ENCODE peak calls at places on chromosomes 3 and 15, in nine cellular contexts. E is foreskin fibroblast, D is sigmoid colon, T is AG10803, C is choroid plexus epithelial cell, W is hepatocyte, S is PC-9, P is tibial artery, K is fibroblast of pulmonary artery. N is an unnamed sample.

GRCh38 chr15:66310786-66311185 is 17.4 kb downstream of the DIS3L start:
- DNase-seq in E (no peak), D (peak), T (no peak), C (no peak), W (no peak), S (no peak), P (no peak), K (no peak), N (no peak)

GRCh38 chr15:38670142-38671002 is 105.8 kb upstream of the RASGRP1 start:
- DNase-seq in E (no peak), D (no peak), T (no peak), C (no peak), W (no peak), S (no peak), P (no peak), K (no peak), N (no peak)

GRCh38 chr3:187713504-187713903 is 11.1 kb upstream of the RTP2 start:
- DNase-seq in E (no peak), D (no peak), T (peak), C (peak), W (no peak), S (peak), P (no peak), K (peak), N (peak)

GRCh38 chr15:72797834-72798233 is 14.3 kb upstream of the ADPGK start:
- DNase-seq in E (no peak), D (no peak), T (no peak), C (no peak), W (no peak), S (no peak), P (no peak), K (no peak), N (no peak)

GRCh38 chr3:192130534-192131132 is 596.7 kb downstream of the FGF12 start:
- DNase-seq in E (no peak), D (no peak), T (peak), C (peak), W (peak), S (peak), P (peak), K (peak), N (peak)

GRCh38 chr15:90191795-90192494 is 9.2 kb upstream of the SEMA4B start:
- DNase-seq in E (no peak), D (peak), T (peak), C (peak), W (peak), S (no peak), P (peak), K (peak), N (no peak)

GRCh38 chr3:58531956-58532355 is 5.0 kb downstream of the ACOX2 start:
- DNase-seq in E (no peak), D (no peak), T (no peak), C (no peak), W (no peak), S (no peak), P (no peak), K (no peak), N (peak)

GRCh38 chr15:83971967-83972366 is 263.6 kb upstream of the GOLGA6L4 start:
- DNase-seq in E (no peak), D (no peak), T (peak), C (peak), W (no peak), S (no peak), P (no peak), K (no peak), N (peak)

GRCh38 chr3:99242271-99242670 is 340.8 kb upstream of the DCBLD2 start:
- DNase-seq in E (peak), D (no peak), T (peak), C (no peak), W (no peak), S (no peak), P (no peak), K (no peak), N (peak)

GRCh38 chr3:1587426-1587825 is 494.6 kb downstream of the CNTN6 start:
- DNase-seq in E (no peak), D (no peak), T (no peak), C (no peak), W (no peak), S (no peak), P (no peak), K (no peak), N (no peak)

GRCh38 chr3:157914882-157915281 is 191.3 kb downstream of the SHOX2 start:
- DNase-seq in E (no peak), D (no peak), T (peak), C (peak), W (no peak), S (no peak), P (no peak), K (no peak), N (peak)

GRCh38 chr15:25670025-25670554 is 193.0 kb downstream of the ATP10A start:
- DNase-seq in E (peak), D (peak), T (peak), C (peak), W (peak), S (no peak), P (peak), K (peak), N (peak)

GRCh38 chr15:31461911-31462480 is 135.4 kb downstream of the KLF13 start:
- DNase-seq in E (no peak), D (no peak), T (no peak), C (peak), W (no peak), S (no peak), P (peak), K (no peak), N (no peak)

GRCh38 chr3:194945508-194945907 is 259.8 kb downstream of the FAM43A start:
- DNase-seq in E (no peak), D (no peak), T (no peak), C (no peak), W (no peak), S (no peak), P (no peak), K (no peak), N (no peak)

GRCh38 chr15:67331676-67332075 is 77.1 kb downstream of the IQCH start:
- DNase-seq in E (peak), D (no peak), T (peak), C (peak), W (no peak), S (no peak), P (no peak), K (no peak), N (peak)

GRCh38 chr3:42660131-42660715 is 6.7 kb downstream of the ZBTB47 start:
- DNase-seq in E (no peak), D (peak), T (no peak), C (no peak), W (no peak), S (no peak), P (peak), K (no peak), N (peak)

GRCh38 chr15:68368731-68369435 is 63.1 kb downstream of the ITGA11 start:
- DNase-seq in E (no peak), D (peak), T (peak), C (no peak), W (no peak), S (no peak), P (no peak), K (peak), N (peak)

DNA sequence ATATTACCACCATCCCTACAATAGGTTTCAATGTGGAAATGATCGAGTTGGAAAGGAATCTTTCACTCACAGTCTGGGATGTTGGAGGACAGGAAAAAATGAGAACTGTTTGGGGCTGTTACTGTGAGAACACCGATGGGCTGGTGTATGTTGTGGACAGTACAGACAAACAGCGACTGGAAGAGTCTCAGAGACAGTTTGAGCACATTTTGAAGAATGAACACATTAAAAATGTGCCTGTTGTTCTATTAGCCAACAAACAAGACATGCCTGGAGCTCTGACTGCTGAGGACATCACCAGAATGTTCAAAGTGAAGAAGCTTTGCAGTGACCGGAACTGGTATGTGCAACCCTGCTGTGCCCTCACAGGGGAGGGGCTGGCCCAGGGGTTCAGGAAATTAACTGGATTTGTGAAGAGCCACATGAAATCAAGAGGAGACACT is 520 bp downstream of the ARL14 start:
- DNase-seq in E (no peak), D (no peak), T (peak), C (peak), W (no peak), S (peak), P (no peak), K (no peak), N (no peak)
- H3K4me3 ChIP-seq in E (no peak), D (no peak), T (no peak), C (no peak), W (no peak), S (peak), P (no peak), K (no peak), N (no peak)

GRCh38 chr15:99981223-99981647 is 248.0 kb upstream of the LYSMD4 start:
- DNase-seq in E (no peak), D (no peak), T (no peak), C (no peak), W (no peak), S (peak), P (no peak), K (no peak), N (no peak)
- TF ChIP-seq CTCF in E (no peak), D (no peak), T (no peak), C (no peak), W (peak), S (no peak), P (no peak), K (no peak), N (no peak)

GRCh38 chr3:169744332-169745054 is 20.4 kb downstream of the TERC start:
- DNase-seq in E (no peak), D (no peak), T (no peak), C (peak), W (no peak), S (no peak), P (no peak), K (peak), N (peak)

GRCh38 chr3:169746924-169747323 is 17.9 kb downstream of the TERC start:
- DNase-seq in E (no peak), D (no peak), T (no peak), C (no peak), W (no peak), S (no peak), P (no peak), K (no peak), N (no peak)

GRCh38 chr3:169750665-169751064 is 14.2 kb downstream of the TERC start:
- DNase-seq in E (no peak), D (no peak), T (no peak), C (no peak), W (no peak), S (no peak), P (no peak), K (no peak), N (no peak)

GRCh38 chr3:169751875-169752274 is 13.0 kb downstream of the TERC start:
- DNase-seq in E (no peak), D (no peak), T (no peak), C (no peak), W (no peak), S (no peak), P (no peak), K (no peak), N (no peak)

DNA sequence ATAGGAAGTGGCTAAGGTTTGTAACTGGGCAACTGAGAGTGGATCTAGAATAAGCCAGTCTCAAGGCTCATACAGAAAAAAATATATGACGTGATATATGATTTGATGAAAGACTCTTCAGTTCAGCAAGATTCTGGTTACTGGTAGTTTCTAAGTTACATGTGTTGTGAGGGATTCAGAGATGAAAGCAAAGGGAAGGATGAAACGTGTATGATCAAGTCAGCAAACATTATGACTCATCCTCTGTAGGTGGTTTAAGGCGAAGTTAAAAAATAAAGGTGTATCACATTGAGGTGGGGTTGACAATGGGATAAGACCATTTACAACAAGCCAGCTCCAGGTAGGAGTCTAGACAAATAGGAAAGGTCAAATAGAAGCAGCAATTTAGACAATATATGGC is 16.2 kb downstream of the TERC start:
- DNase-seq in E (no peak), D (no peak), T (no peak), C (no peak), W (no peak), S (no peak), P (no peak), K (no peak), N (no peak)
- H3K4me3 ChIP-seq in E (no peak), D (no peak), T (no peak), C (no peak), W (no peak), S (no peak), P (no peak), K (no peak), N (no peak)

DNA sequence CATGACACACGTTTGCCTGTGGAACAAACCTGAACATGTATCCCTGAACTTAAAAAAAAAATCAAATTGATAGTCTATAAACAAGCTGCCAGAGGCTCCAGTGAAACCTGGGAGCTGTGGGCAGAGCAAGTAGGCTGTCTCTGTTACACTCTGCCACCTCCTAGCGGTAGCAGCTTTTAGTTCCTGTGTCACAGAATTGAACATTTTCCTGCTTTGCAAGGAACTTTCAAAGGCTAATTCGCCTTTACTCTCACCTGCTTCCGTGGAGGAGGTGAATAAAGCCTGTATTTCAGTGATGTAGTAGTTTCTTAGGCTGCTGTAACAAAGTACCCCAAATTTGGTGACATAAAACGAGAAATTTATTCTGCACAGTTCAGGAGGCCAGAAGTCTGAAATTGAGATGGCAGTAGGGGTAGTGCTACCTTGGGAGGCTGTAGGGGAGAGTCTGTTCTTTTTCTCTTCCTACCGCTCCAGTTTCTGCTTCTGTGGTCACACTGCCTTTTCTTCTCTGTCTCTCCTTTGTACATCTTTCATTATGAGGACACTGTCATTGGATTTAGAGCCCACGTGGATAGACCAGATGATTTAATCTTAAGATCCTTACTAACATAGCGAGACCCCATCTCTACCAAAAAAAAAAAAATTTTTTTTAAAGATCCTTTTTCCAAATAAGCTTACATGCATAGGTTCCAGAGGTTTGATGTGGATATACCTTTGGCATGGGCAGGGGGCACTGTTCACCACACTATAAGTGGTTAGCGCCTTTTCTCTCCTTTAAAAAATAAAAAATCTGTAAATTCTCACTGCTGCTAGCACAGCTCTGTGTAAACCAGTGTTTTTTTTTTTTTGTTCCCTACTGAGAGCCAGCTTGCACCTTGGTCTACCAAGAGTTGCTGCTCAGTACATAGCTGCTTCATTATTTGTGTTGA is 25.3 kb downstream of the FBXO22 start:
- DNase-seq in E (no peak), D (no peak), T (no peak), C (peak), W (peak), S (no peak), P (no peak), K (peak), N (no peak)
- TF ChIP-seq CTCF in E (peak), D (no peak), T (peak), C (peak), W (peak), S (peak), P (no peak), K (peak), N (peak)

DNA sequence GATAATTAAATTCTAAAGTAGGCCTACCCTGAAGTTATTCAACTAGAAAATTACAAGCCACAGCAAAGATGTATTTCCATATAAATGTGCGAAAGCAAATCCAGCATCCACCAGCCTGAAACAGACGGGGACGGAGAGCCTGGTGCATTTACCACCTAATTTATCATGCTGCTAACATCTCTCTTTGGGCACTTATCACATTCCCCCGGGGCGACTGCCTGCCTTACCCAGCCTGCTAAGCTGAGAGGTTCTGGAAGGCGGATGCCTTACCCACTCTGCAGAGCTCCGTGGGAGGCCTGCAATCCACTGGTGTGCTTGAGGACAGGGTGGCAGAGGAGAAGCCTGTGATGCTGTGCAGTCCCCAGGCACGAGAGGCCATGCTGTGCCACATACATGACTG is 25.6 kb downstream of the MGLL start:
- DNase-seq in E (no peak), D (no peak), T (no peak), C (no peak), W (no peak), S (no peak), P (no peak), K (no peak), N (no peak)
- H3K4me3 ChIP-seq in E (no peak), D (no peak), T (no peak), C (no peak), W (no peak), S (no peak), P (no peak), K (no peak), N (no peak)

GRCh38 chr3:101689291-101689690 is 2.8 kb upstream of the RPL24 start:
- DNase-seq in E (no peak), D (no peak), T (peak), C (peak), W (no peak), S (no peak), P (no peak), K (peak), N (no peak)
- TF ChIP-seq CTCF in E (no peak), D (no peak), T (no peak), C (no peak), W (no peak), S (no peak), P (no peak), K (no peak), N (no peak)

GRCh38 chr3:141528837-141529236 is 42.0 kb downstream of the RASA2 start:
- DNase-seq in E (no peak), D (no peak), T (no peak), C (no peak), W (no peak), S (no peak), P (no peak), K (no peak), N (no peak)

GRCh38 chr3:141526709-141527108 is 39.9 kb downstream of the RASA2 start:
- DNase-seq in E (no peak), D (no peak), T (no peak), C (no peak), W (no peak), S (no peak), P (no peak), K (no peak), N (no peak)

GRCh38 chr3:141529256-141530132 is 42.7 kb downstream of the RASA2 start:
- DNase-seq in E (no peak), D (no peak), T (no peak), C (no peak), W (no peak), S (no peak), P (no peak), K (no peak), N (no peak)

GRCh38 chr3:141532609-141533008 is 45.8 kb downstream of the RASA2 start:
- DNase-seq in E (no peak), D (no peak), T (no peak), C (no peak), W (no peak), S (no peak), P (no peak), K (no peak), N (no peak)

GRCh38 chr3:141530133-141530768 is 43.4 kb downstream of the RASA2 start:
- DNase-seq in E (peak), D (no peak), T (peak), C (peak), W (no peak), S (peak), P (no peak), K (peak), N (peak)
- H3K4me3 ChIP-seq in E (peak), D (no peak), T (peak), C (no peak), W (no peak), S (peak), P (peak), K (peak), N (no peak)

GRCh38 chr3:14113964-14114667 is 10.6 kb downstream of the CHCHD4 start:
- DNase-seq in E (no peak), D (no peak), T (no peak), C (peak), W (peak), S (peak), P (no peak), K (no peak), N (no peak)
- TF ChIP-seq CTCF in E (no peak), D (no peak), T (peak), C (peak), W (peak), S (peak), P (no peak), K (peak), N (peak)

N was measured in fibroblast of mammary gland.